ENCODE peak calls at places on chromosome 7, in eight cellular contexts. F is cardiac muscle cell; E is A172; W is Right ventricle myocardium inferior; A is NCI-H1930; J is activated CD4-positive, alpha-beta T cell treated with anti-CD3 and anti-CD28 coated beads for 24 hours; T is OCI-LY7; Z is NCI-H1105. V is an unnamed sample.

GRCh38 chr7:142088022-142088714 is 23.4 kb upstream of the MGAM2 start:
- DNase-seq in F (no peak), E (no peak), W (no peak), A (no peak), J (no peak), T (no peak), Z (no peak), V (no peak)

GRCh38 chr7:150756858-150757257 is 19.6 kb downstream of the GIMAP5 start:
- DNase-seq in F (peak; percentile 49), E (no peak), W (no peak), A (no peak), J (no peak), T (no peak), Z (no peak), V (no peak)

GRCh38 chr7:116173051-116174028 is 37.0 kb upstream of the TES start:
- DNase-seq in F (peak; percentile 44), E (peak; percentile 69), W (no peak), A (peak; percentile 27), J (no peak), T (peak; percentile 30), Z (peak; percentile 41), V (peak; percentile 53)

GRCh38 chr7:146176790-146177189 is 60.2 kb downstream of the CNTNAP2 start:
- DNase-seq in F (peak; percentile 1), E (no peak), W (no peak), A (no peak), J (no peak), T (no peak), Z (no peak), V (no peak)

GRCh38 chr7:78601728-78602127 is 803.2 kb downstream of the PHTF2 start:
- DNase-seq in F (no peak), E (peak; percentile 25), W (no peak), A (no peak), J (no peak), T (no peak), Z (no peak), V (no peak)

GRCh38 chr7:11931306-11931705 is 99.3 kb upstream of the THSD7A start:
- DNase-seq in F (no peak), E (peak; percentile 8), W (no peak), A (no peak), J (no peak), T (no peak), Z (no peak), V (no peak)

GRCh38 chr7:119703895-119704294 is 569.1 kb upstream of the KCND2 start:
- DNase-seq in F (no peak), E (no peak), W (no peak), A (no peak), J (no peak), T (no peak), Z (no peak), V (no peak)

GRCh38 chr7:111041577-111041976 is 49.4 kb upstream of the LRRN3 start:
- DNase-seq in F (peak; percentile 61), E (no peak), W (no peak), A (no peak), J (no peak), T (no peak), Z (no peak), V (no peak)

GRCh38 chr7:157276731-157277562 is 59.9 kb upstream of the DNAJB6 start:
- DNase-seq in F (no peak), E (peak; percentile 53), W (peak; percentile 80), A (no peak), J (no peak), T (no peak), Z (peak; percentile 28), V (no peak)

GRCh38 chr7:7321681-7322080 is 139.3 kb downstream of the C1GALT1 start:
- DNase-seq in F (peak; percentile 10), E (no peak), W (no peak), A (no peak), J (no peak), T (peak; percentile 76), Z (no peak), V (peak; percentile 32)

GRCh38 chr7:83532229-83532628 is 116.7 kb downstream of the SEMA3E start:
- DNase-seq in F (no peak), E (peak; percentile 27), W (no peak), A (no peak), J (no peak), T (no peak), Z (no peak), V (no peak)

GRCh38 chr7:2968616-2969397 is 74.9 kb downstream of the CARD11 start:
- DNase-seq in F (no peak), E (no peak), W (no peak), A (no peak), J (no peak), T (no peak), Z (no peak), V (no peak)

GRCh38 chr7:31373337-31374289 is 33.1 kb upstream of the NEUROD6 start:
- DNase-seq in F (peak; percentile 66), E (peak; percentile 61), W (no peak), A (peak; percentile 43), J (no peak), T (peak; percentile 47), Z (peak; percentile 42), V (no peak)

GRCh38 chr7:27863866-27864265 is 123.9 kb downstream of the TAX1BP1 start:
- DNase-seq in F (no peak), E (peak; percentile 97), W (no peak), A (no peak), J (no peak), T (no peak), Z (no peak), V (no peak)

GRCh38 chr7:51823437-51823836 is 506.8 kb upstream of the COBL start:
- DNase-seq in F (no peak), E (no peak), W (no peak), A (no peak), J (no peak), T (no peak), Z (no peak), V (no peak)

GRCh38 chr7:108454674-108455523 is 1.3 kb downstream of the NRCAM start:
- DNase-seq in F (peak; percentile 49), E (no peak), W (no peak), A (peak; percentile 47), J (peak; percentile 2), T (no peak), Z (peak; percentile 65), V (peak; percentile 32)

GRCh38 chr7:34342403-34342802 is 315.6 kb upstream of the NPSR1 start:
- DNase-seq in F (no peak), E (no peak), W (no peak), A (no peak), J (no peak), T (no peak), Z (no peak), V (no peak)

GRCh38 chr7:35550831-35551230 is 144.1 kb downstream of the HERPUD2 start:
- DNase-seq in F (no peak), E (no peak), W (no peak), A (no peak), J (no peak), T (no peak), Z (no peak), V (no peak)

GRCh38 chr7:54563329-54563916 is 21.2 kb downstream of the VSTM2A start:
- DNase-seq in F (no peak), E (no peak), W (no peak), A (no peak), J (no peak), T (no peak), Z (no peak), V (no peak)

GRCh38 chr7:74038194-74038961 is 10.4 kb downstream of the ELN start:
- DNase-seq in F (no peak), E (peak; percentile 61), W (peak; percentile 70), A (no peak), J (no peak), T (no peak), Z (no peak), V (no peak)